ENCODE peak calls at places on chromosomes 2 and 18, in five cellular contexts. Q is body of pancreas; D is CD8-positive, alpha-beta T cell; I is Peyer's patch; U is breast epithelium. G is an unnamed sample.

GRCh38 chr2:142220901-142221300 is 90.1 kb upstream of the LRP1B start:
- DNase-seq in Q (peak; percentile 2), D (no peak), I (no peak), U (no peak), G (no peak)

GRCh38 chr18:37481491-37481890 is 84.1 kb downstream of the CELF4 start:
- DNase-seq in Q (no peak), D (no peak), I (no peak), U (no peak), G (no peak)

GRCh38 chr2:238314576-238314975 is 5.7 kb upstream of the TRAF3IP1 start:
- DNase-seq in Q (no peak), D (no peak), I (no peak), U (no peak), G (no peak)

GRCh38 chr2:196979976-196980375 is 53.5 kb upstream of the PGAP1 start:
- DNase-seq in Q (no peak), D (no peak), I (no peak), U (no peak), G (no peak)

GRCh38 chr2:85168984-85169383 is 35.8 kb downstream of the TCF7L1 start:
- DNase-seq in Q (no peak), D (no peak), I (no peak), U (no peak), G (no peak)

GRCh38 chr2:31526946-31527345 is 53.8 kb downstream of the SRD5A2 start:
- DNase-seq in Q (no peak), D (no peak), I (no peak), U (no peak), G (no peak)

GRCh38 chr2:144261966-144262365 is 258.0 kb downstream of the ZEB2 start:
- DNase-seq in Q (no peak), D (no peak), I (no peak), U (no peak), G (no peak)

GRCh38 chr2:64730551-64731305 is 77.0 kb upstream of the SERTAD2 start:
- DNase-seq in Q (peak; percentile 90), D (peak; percentile 49), I (peak; percentile 86), U (no peak), G (peak; percentile 67)

GRCh38 chr2:158921599-158922408 is 46.6 kb upstream of the TANC1 start:
- DNase-seq in Q (no peak), D (no peak), I (no peak), U (no peak), G (no peak)

GRCh38 chr2:211085056-211085680 is 528.8 kb downstream of the CPS1 start:
- DNase-seq in Q (peak; percentile 23), D (no peak), I (no peak), U (no peak), G (no peak)

GRCh38 chr2:207747653-207748560 is 21.8 kb downstream of the FZD5 start:
- DNase-seq in Q (peak; percentile 50), D (no peak), I (no peak), U (no peak), G (no peak)

GRCh38 chr2:6080837-6081541 is 388.8 kb downstream of the SOX11 start:
- DNase-seq in Q (peak; percentile 15), D (no peak), I (no peak), U (no peak), G (no peak)

DNA sequence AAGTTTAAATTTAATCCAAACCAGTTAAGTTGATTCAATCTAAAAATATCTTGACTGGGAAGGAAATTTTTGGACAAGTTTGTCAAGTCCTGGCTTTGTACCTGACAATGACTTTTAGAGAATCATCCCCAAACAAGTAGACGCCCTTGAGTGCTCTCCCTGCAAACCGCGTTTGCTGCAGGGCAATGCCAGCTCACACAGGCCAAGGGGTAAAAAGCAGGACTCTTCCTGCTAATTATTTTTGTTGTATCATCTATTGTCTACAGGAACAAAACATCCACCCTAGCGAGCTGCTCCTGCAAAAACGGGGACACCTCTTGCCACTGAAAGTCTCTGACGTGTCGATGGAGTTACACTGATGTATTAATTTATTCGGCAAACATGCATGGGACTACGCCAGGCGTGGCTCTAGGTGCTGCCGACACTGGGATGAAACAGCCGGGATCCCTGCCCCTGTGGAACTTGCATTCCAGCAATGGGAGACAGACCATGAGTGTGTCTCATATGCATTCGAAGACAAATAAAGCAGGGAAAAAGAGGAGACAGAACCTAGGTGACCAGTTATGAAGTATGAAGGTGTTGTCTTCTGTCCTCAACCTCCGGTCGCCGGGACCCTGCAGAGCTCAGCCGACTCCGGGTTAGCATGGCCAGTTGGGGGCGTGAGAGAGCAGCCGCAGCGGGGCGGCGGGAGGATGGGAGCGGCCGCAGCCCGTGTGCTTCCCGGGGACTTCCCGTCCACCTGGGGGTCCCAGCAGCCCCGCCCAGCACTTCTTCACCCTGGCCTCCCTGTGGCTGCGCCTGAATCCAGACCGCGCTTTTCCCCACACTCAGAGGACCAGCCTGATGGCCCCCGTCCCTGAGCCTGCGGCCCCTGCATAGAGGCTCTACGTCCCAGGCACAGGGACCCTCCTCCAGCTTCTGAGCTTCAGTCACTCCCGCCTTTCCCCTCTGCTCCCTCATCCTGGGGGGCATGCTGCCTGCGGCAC is 11.2 kb downstream of the ID2 start:
- DNase-seq in Q (no peak), D (peak; percentile 33), I (no peak), U (no peak), G (peak; percentile 62)
- TF ChIP-seq CTCF in Q (peak; percentile 45), D (peak; percentile 48), I (peak; percentile 64), U (peak; percentile 33), G (peak; percentile 50)

GRCh38 chr2:171553236-171553635 is 31.0 kb downstream of the CYBRD1 start:
- DNase-seq in Q (no peak), D (no peak), I (no peak), U (no peak), G (no peak)
- H3K36me3 ChIP-seq in Q (no peaks in the 10 kb centered on the region), D (no peaks in the 10 kb centered on the region), I (no peaks in the 10 kb centered on the region), U (no peaks in the 10 kb centered on the region), G (no peaks in the 10 kb centered on the region)

DNA sequence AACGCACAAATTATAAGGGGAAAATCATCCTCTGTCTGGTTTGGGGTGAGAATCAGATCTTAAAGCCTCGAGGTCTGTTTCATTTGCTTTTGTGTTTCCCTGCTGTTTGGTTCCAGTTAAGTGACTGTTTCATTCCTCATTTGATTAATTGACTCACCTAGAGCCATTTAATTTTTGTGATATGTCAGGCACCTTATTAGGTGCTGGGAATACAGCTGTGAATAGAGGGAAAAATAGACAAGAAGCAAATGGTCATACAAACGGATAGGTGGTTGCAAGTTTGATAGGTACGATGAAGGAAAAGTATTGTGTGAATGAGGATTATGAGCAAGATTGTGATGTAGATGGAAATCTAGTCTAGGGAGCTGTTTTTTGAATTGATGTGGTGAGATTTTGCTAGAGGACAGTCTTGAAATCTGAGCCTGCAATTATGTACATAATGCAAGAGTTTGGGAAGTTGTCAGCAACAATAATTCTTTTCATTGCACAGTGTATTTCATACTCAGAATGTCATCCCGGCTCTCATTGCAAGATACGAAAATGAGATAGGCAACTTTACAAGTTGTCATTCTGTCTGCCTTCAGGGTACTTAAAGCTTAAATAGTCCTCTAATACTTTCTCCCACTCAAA is 2.2 kb downstream of the ACSL3 start:
- DNase-seq in Q (no peak), D (no peak), I (no peak), U (no peak), G (no peak)
- H3K27ac ChIP-seq in Q (no peak overlapping the region), D (no peak overlapping the region), I (no peak overlapping the region), U (no peak overlapping the region), G (no peak overlapping the region)

DNA sequence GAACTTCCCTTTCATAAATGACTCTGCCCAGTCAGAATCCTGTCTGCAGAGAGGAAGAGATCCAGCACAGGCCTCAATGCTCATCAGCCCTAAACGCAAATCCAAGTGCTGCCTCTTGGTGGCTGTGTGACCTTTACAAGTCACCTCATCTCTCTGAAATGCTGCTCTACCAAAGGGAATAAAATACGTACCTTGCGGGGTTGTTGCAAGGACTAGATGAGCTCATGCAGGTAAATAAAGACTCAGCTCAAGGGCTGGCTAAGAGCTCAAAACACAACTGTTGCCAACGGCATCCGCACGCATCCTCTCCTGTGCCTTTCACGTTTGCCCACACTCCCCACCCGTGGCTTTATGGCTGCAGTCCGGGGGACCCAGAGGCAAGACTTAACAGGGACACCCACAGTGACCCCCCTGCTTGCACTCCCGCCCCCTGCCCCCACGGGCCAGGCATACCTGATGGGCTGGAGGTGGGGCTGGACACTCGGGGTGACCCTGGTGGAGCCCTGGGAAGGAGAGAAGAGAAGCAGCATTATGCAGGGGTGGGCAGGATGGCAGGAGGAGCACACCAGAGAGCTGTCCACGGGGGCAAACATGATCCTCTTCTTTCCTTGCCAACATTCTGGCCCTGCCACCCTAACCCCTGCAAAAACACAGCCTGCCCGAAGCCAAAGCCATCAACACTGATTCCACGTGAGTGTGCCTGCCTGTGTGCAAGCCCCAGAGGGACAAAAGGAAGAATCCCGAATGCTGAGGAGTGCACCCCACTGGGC is 102.6 kb downstream of the TNS1 start:
- DNase-seq in Q (peak; percentile 50), D (no peak), I (no peak), U (no peak), G (no peak)
- TF ChIP-seq CTCF in Q (no peak), D (no peak), I (no peak), U (no peak), G (no peak)

DNA sequence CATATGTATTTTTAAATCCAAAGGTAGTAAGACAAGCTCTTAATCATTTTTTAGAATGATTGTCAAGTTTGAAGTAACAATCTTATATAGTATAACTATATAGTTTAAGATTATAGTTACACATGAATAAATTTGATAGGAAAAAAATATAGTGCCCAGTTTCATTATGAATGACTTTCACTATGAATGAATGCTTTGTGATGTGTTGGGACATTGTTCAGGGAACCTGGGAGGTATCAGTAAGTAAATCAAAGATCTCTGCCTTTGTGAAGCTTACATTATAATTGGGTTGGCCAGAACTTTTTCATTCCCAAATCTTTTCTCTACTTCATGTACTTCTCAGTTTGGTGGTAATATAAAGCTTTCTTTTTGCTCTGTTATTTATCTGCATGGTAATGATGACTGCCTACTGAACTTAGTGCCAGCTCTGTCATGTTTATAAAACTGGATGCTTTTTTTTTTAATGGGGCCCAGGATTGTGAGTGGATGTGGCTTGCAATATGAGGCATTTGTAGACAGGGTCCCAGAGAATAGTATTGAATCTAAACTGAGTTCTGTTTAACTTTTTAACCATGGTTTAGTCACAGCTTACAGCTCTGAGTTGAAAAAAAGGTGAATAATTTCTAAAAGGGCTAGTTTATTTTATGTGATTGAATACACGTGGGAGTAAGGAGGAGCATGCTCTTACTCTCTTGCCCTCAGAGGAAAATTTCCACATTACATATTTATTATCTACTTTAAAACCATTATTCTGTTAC is 23.3 kb downstream of the GLS start:
- DNase-seq in Q (no peak), D (no peak), I (no peak), U (no peak), G (no peak)
- H3K36me3 ChIP-seq in Q (peaks cover 20% of the 10 kb centered on the region), D (peaks cover 41% of the 10 kb centered on the region), I (no peaks in the 10 kb centered on the region), U (no peaks in the 10 kb centered on the region), G (no peaks in the 10 kb centered on the region)

GRCh38 chr18:3540805-3541548 is 91.0 kb downstream of the TGIF1 start:
- DNase-seq in Q (peak; percentile 23), D (no peak), I (no peak), U (no peak), G (peak; percentile 24)
- H3K27ac ChIP-seq in Q (peak overlapping the region; percentile 46), D (no peak overlapping the region), I (no peak overlapping the region), U (no peak overlapping the region), G (peak overlapping the region; percentile 77)

GRCh38 chr18:70499218-70499691 is 210.4 kb downstream of the SOCS6 start:
- DNase-seq in Q (no peak), D (no peak), I (peak; percentile 16), U (no peak), G (no peak)
- TF ChIP-seq CTCF in Q (no peak), D (no peak), I (no peak), U (no peak), G (no peak)

GRCh38 chr2:86468162-86469033 is 27.2 kb downstream of the KDM3A start:
- DNase-seq in Q (no peak), D (no peak), I (no peak), U (no peak), G (no peak)
- H3K36me3 ChIP-seq in Q (peaks cover 9% of the 10 kb centered on the region), D (peaks cover 68% of the 10 kb centered on the region), I (no peaks in the 10 kb centered on the region), U (no peaks in the 10 kb centered on the region), G (peaks cover 63% of the 10 kb centered on the region)

GRCh38 chr2:201228271-201228911 is 31.9 kb upstream of the CASP8 start:
- DNase-seq in Q (no peak), D (no peak), I (no peak), U (no peak), G (no peak)
- H3K27ac ChIP-seq in Q (no peak overlapping the region), D (no peak overlapping the region), I (peak overlapping the region; percentile 45), U (peak overlapping the region; percentile 5), G (peak overlapping the region; percentile 63)

GRCh38 chr2:34261701-34262100 is 662.6 kb upstream of the FAM98A start:
- DNase-seq in Q (no peak), D (no peak), I (no peak), U (no peak), G (no peak)
- TF ChIP-seq CTCF in Q (no peak), D (no peak), I (no peak), U (no peak), G (no peak)

G was measured in transverse colon.